ENCODE peak calls at places on chromosomes 4 and X, in eight cellular contexts. M is H9; X is IMR-90; U is esophagus squamous epithelium; J is HL-60; I is ovary; R is upper lobe of right lung; N is CD4-positive, alpha-beta T cell. L is an unnamed sample.

GRCh38 chr4:4712800-4713528 is 146.5 kb upstream of the MSX1 start:
- DNase-seq in M (no peak), X (no peak), U (no peak), J (no peak), I (no peak), R (no peak), N (no peak), L (no peak)

GRCh38 chr4:15738877-15739276 is 36.0 kb downstream of the BST1 start:
- DNase-seq in M (no peak), X (peak; percentile 21), U (no peak), J (no peak), I (no peak), R (no peak), N (no peak), L (no peak)

GRCh38 chr4:8110071-8110986 is 48.3 kb downstream of the ABLIM2 start:
- DNase-seq in M (peak; percentile 93), X (no peak), U (no peak), J (no peak), I (no peak), R (no peak), N (no peak), L (no peak)

GRCh38 chr4:27084685-27085356 is 224.2 kb downstream of the STIM2 start:
- DNase-seq in M (peak; percentile 74), X (peak; percentile 2), U (no peak), J (no peak), I (no peak), R (peak; percentile 69), N (no peak), L (no peak)

GRCh38 chrX:24298191-24298590 is 15.7 kb downstream of the SUPT20HL2 start:
- DNase-seq in M (peak; percentile 45), X (peak; percentile 4), U (no peak), J (no peak), I (no peak), R (no peak), N (no peak), L (no peak)

GRCh38 chr4:136768925-136769275 is 763.4 kb downstream of the PCDH18 start:
- DNase-seq in M (no peak), X (no peak), U (no peak), J (no peak), I (no peak), R (no peak), N (no peak), L (no peak)

GRCh38 chr4:89298160-89298559 is 9.4 kb downstream of the GPRIN3 start:
- DNase-seq in M (no peak), X (no peak), U (no peak), J (no peak), I (no peak), R (no peak), N (peak; percentile 41), L (no peak)

GRCh38 chr4:41061482-41062185 is 152.7 kb downstream of the APBB2 start:
- DNase-seq in M (no peak), X (peak; percentile 52), U (no peak), J (no peak), I (no peak), R (no peak), N (no peak), L (no peak)

GRCh38 chr4:6668391-6668790 is 25.3 kb upstream of the S100P start:
- DNase-seq in M (no peak), X (peak; percentile 80), U (no peak), J (no peak), I (no peak), R (no peak), N (no peak), L (no peak)

GRCh38 chrX:71911023-71911730 is 532 bp downstream of the NHSL2 start:
- DNase-seq in M (peak; percentile 64), X (no peak), U (no peak), J (no peak), I (peak; percentile 9), R (no peak), N (peak; percentile 2), L (no peak)

GRCh38 chr4:127400736-127401346 is 231.9 kb upstream of the INTU start:
- DNase-seq in M (peak; percentile 73), X (peak; percentile 83), U (no peak), J (no peak), I (peak; percentile 31), R (no peak), N (no peak), L (peak; percentile 42)

GRCh38 chr4:7124643-7125442 is 57.0 kb upstream of the GRPEL1 start:
- DNase-seq in M (peak; percentile 58), X (peak; percentile 95), U (no peak), J (no peak), I (peak; percentile 78), R (no peak), N (no peak), L (peak; percentile 65)

GRCh38 chr4:67522851-67523671 is 22.2 kb downstream of the CENPC start:
- DNase-seq in M (no peak), X (peak; percentile 71), U (no peak), J (no peak), I (no peak), R (no peak), N (no peak), L (no peak)

GRCh38 chr4:9988349-9988748 is 32.9 kb downstream of the SLC2A9 start:
- DNase-seq in M (no peak), X (no peak), U (no peak), J (no peak), I (no peak), R (no peak), N (no peak), L (no peak)

GRCh38 chr4:143699331-143700059 is 980 bp downstream of the FREM3 start:
- DNase-seq in M (peak; percentile 30), X (no peak), U (no peak), J (no peak), I (no peak), R (no peak), N (no peak), L (no peak)

GRCh38 chr4:157072002-157072401 is 3.9 kb upstream of the GLRB start:
- DNase-seq in M (no peak), X (peak; percentile 55), U (no peak), J (no peak), I (no peak), R (no peak), N (no peak), L (no peak)

DNA sequence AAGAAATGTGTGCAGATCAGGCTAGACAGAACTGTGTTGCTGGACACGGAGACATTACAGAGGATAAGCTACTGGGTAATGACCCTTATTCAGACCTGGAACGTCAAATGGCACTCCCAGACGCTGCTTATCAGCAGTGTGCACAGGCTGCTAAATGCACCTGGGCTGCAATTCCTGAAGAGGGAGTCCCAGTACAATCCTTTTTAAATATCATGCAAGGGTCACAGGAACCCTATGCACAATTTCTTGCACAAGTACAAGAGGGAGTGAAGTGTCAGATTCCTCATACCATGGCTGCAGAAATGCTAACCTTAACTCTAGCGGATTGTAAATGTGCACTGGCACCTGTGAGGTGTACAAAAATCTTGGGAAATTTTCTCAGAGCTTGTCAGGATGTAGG is 16.9 kb downstream of the SPIN2B start:
- DNase-seq in M (no peak), X (no peak), U (no peak), J (no peak), I (no peak), R (no peak), N (no peak), L (no peak)
- TF ChIP-seq CTCF in M (peak; percentile 22), X (no peak), U (no peak), J (no peak), I (no peak), R (no peak), N (no peak), L (no peak)

GRCh38 chrX:13103914-13104274 is 59.5 kb upstream of the FAM9C start:
- DNase-seq in M (no peak), X (no peak), U (no peak), J (no peak), I (no peak), R (no peak), N (no peak), L (no peak)

GRCh38 chrX:13101439-13102139 is 57.2 kb upstream of the FAM9C start:
- DNase-seq in M (no peak), X (peak; percentile 86), U (no peak), J (peak; percentile 55), I (peak; percentile 63), R (peak; percentile 71), N (peak; percentile 41), L (peak; percentile 71)

GRCh38 chrX:13099121-13099520 is 54.7 kb upstream of the FAM9C start:
- DNase-seq in M (no peak), X (no peak), U (no peak), J (no peak), I (no peak), R (no peak), N (no peak), L (no peak)

GRCh38 chrX:13103111-13103913 is 58.9 kb upstream of the FAM9C start:
- DNase-seq in M (no peak), X (no peak), U (no peak), J (no peak), I (no peak), R (no peak), N (no peak), L (no peak)

DNA sequence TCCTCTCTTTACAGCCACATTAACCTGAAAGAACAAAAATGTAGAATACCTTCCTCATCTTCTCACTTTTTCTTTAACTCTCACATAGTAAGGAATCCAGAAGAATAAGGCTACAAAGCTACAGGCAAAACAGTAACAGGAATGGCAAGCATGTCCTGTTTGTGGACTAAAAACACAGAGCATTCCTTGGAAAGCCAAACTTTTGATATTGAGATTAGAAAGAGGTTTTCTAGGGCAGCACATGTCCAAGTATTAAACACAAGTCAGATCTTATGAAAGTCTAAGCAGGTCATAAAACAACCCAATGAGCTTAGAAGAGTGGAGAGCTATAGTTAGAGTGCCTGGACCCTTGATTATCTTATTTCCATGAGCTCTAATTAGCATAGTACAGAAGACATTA is 58.2 kb upstream of the FAM9C start:
- DNase-seq in M (no peak), X (peak; percentile 29), U (no peak), J (no peak), I (no peak), R (no peak), N (no peak), L (no peak)
- H3K27ac ChIP-seq in M (no peak overlapping the region), X (no peak overlapping the region), U (no peak overlapping the region), J (no peak overlapping the region), I (no peak overlapping the region), R (peak overlapping the region; percentile 36), N (no peak overlapping the region), L (peak overlapping the region; percentile 46)

DNA sequence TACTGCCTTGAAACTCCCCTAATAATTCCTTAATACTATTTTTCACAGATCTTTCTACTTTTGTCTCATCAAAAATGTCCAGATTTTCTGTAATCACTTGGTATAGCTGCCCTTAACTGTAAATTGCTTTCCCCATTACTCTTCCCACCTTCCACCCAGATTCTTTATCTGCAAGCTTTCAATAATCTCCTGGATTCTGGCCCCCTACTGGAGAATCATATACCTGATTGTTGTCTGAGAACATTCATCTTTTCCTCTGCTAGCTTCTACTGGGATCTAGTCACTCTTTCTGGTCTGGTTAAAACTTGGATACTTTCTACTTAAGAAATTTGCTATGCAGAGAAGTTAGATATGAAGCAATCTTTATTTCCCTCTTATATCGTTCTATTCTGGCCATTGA is 552.6 kb downstream of the PCDH19 start:
- DNase-seq in M (no peak), X (no peak), U (no peak), J (no peak), I (no peak), R (no peak), N (no peak), L (no peak)
- TF ChIP-seq CTCF in M (peak; percentile 71), X (no peak), U (no peak), J (no peak), I (no peak), R (no peak), N (no peak), L (no peak)

DNA sequence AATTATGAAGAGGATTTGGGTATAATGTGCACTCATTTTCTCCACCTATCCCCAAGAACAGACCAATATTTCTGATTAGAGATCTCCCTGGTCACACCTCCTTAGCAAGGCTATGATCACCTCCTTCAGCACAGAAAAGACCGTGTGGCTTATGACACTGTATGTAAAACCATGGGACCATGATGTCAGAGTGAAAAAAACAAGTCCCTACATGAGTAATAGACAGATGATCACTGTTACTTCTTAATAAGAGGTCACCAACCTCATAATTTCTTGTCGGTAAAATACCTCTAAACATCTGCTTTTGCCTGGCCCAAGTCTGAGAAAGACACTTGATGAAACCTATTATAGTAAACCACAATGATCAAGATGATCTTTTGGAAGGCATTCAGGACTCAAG is 330.6 kb upstream of the F9 start:
- DNase-seq in M (no peak), X (no peak), U (no peak), J (no peak), I (no peak), R (no peak), N (no peak), L (no peak)
- H3K27ac ChIP-seq in M (no peak overlapping the region), X (no peak overlapping the region), U (no peak overlapping the region), J (no peak overlapping the region), I (no peak overlapping the region), R (no peak overlapping the region), N (no peak overlapping the region), L (peak overlapping the region; percentile 73)

L was measured in psoas muscle.